ENCODE peak calls at places on chromosomes 7 and 10, in five cellular contexts. L, V, W, Y and J are unnamed samples.

GRCh38 chr10:88071814-88072380 is 208.5 kb downstream of the PTEN start:
- DNase-seq in W (no peak), Y (peak; percentile 58), L (no peak), V (no peak), J (no peak)

GRCh38 chr7:32163141-32163806 is 93.1 kb upstream of the PDE1C start:
- DNase-seq in Y (no peak), V (no peak), L (peak; percentile 80), W (peak; percentile 37), J (peak; percentile 43)

GRCh38 chr10:84447701-84448400 is 119.5 kb downstream of the CCSER2 start:
- DNase-seq in W (no peak), V (peak; percentile 15), Y (no peak), L (no peak), J (no peak)

GRCh38 chr7:26705567-26705966 is 158.8 kb downstream of the SKAP2 start:
- DNase-seq in L (no peak), Y (no peak), W (no peak), V (no peak), J (no peak)

GRCh38 chr10:77308084-77308732 is 329.4 kb downstream of the KCNMA1 start:
- DNase-seq in W (no peak), L (no peak), V (no peak), Y (no peak), J (no peak)

GRCh38 chr10:112265745-112266144 is 17.5 kb upstream of the TECTB start:
- DNase-seq in Y (no peak), W (no peak), V (no peak), L (peak; percentile 58), J (peak; percentile 5)

GRCh38 chr10:77007836-77008235 is 629.8 kb downstream of the KCNMA1 start:
- DNase-seq in Y (no peak), V (no peak), W (no peak), L (no peak), J (no peak)

GRCh38 chr7:75712517-75713361 is 26.0 kb downstream of the HIP1 start:
- DNase-seq in Y (no peak), L (no peak), W (no peak), V (no peak), J (no peak)

GRCh38 chr10:90592903-90593302 is 264.9 kb downstream of the HTR7 start:
- DNase-seq in L (peak; percentile 48), V (peak; percentile 87), W (peak; percentile 15), Y (no peak), J (peak; percentile 17)

GRCh38 chr7:47308808-47309207 is 273.1 kb downstream of the TNS3 start:
- DNase-seq in Y (no peak), L (no peak), W (no peak), V (no peak), J (no peak)

GRCh38 chr7:151550601-151551286 is 31.0 kb upstream of the RHEB start:
- DNase-seq in V (no peak), L (no peak), Y (no peak), W (no peak), J (peak; percentile 43)

GRCh38 chr10:77687018-77687417 is 49.4 kb upstream of the KCNMA1 start:
- DNase-seq in L (no peak), Y (no peak), W (no peak), V (no peak), J (no peak)

GRCh38 chr7:19107392-19108147 is 9.9 kb downstream of the TWIST1 start:
- DNase-seq in L (peak; percentile 43), V (peak; percentile 73), W (peak; percentile 18), Y (no peak), J (no peak)

GRCh38 chr7:54076619-54077018 is 465.6 kb upstream of the VSTM2A start:
- DNase-seq in V (no peak), W (no peak), L (no peak), Y (no peak), J (no peak)

GRCh38 chr10:653991-654646 is 35.3 kb downstream of the DIP2C start:
- DNase-seq in L (no peak), Y (no peak), V (no peak), W (no peak), J (no peak)

GRCh38 chr10:110268442-110268841 is 36.3 kb downstream of the SMNDC1 start:
- DNase-seq in V (no peak), Y (no peak), W (peak; percentile 23), L (no peak), J (peak; percentile 16)

GRCh38 chr7:98024075-98024474 is 34.1 kb upstream of the OCM2 start:
- DNase-seq in Y (no peak), W (no peak), V (no peak), L (no peak), J (no peak)

GRCh38 chr10:6739530-6740174 is 159.6 kb upstream of the PRKCQ start:
- DNase-seq in W (no peak), L (no peak), V (no peak), Y (no peak), J (no peak)

GRCh38 chr10:122988501-122988900 is 8.3 kb downstream of the PSTK start:
- DNase-seq in V (no peak), Y (no peak), W (no peak), L (no peak), J (no peak)

GRCh38 chr10:69068549-69068948 is 19.4 kb upstream of the SRGN start:
- DNase-seq in Y (no peak), V (no peak), W (no peak), L (no peak), J (no peak)

GRCh38 chr7:30965372-30965771 is 1.6 kb downstream of the GHRHR start:
- DNase-seq in L (no peak), W (no peak), V (no peak), Y (no peak), J (no peak)

GRCh38 chr10:124045794-124046355 is 47.5 kb downstream of the CHST15 start:
- DNase-seq in Y (no peak), W (no peak), L (no peak), V (no peak), J (no peak)

GRCh38 chr10:7146189-7146588 is 264.6 kb downstream of the SFMBT2 start:
- DNase-seq in W (no peak), L (no peak), V (no peak), Y (no peak), J (no peak)

GRCh38 chr7:105664816-105665525 is 83.7 kb upstream of the EFCAB10 start:
- DNase-seq in W (no peak), V (peak; percentile 76), L (no peak), Y (no peak), J (peak; percentile 30)

GRCh38 chr7:30877010-30877740 is 34.5 kb upstream of the AQP1 start:
- DNase-seq in V (peak; percentile 66), W (no peak), L (no peak), Y (peak; percentile 35), J (no peak)

GRCh38 chr10:5546891-5547683 is 22.3 kb downstream of the CALML3 start:
- DNase-seq in L (no peak), W (no peak), V (no peak), Y (peak; percentile 40), J (peak; percentile 59)

GRCh38 chr10:49365275-49365674 is 30.6 kb downstream of the DRGX start:
- DNase-seq in L (no peak), Y (no peak), V (no peak), W (no peak), J (no peak)

GRCh38 chr7:44177570-44178131 is 11.6 kb downstream of the GCK start:
- DNase-seq in Y (no peak), L (no peak), V (no peak), W (no peak), J (no peak)

GRCh38 chr10:28014651-28015050 is 15.8 kb upstream of the ODAD2 start:
- DNase-seq in V (no peak), L (no peak), W (no peak), Y (no peak), J (no peak)

GRCh38 chr7:87148332-87148955 is 3.8 kb upstream of the DMTF1 start:
- DNase-seq in W (no peak), V (peak; percentile 65), L (no peak), Y (no peak), J (no peak)

DNA sequence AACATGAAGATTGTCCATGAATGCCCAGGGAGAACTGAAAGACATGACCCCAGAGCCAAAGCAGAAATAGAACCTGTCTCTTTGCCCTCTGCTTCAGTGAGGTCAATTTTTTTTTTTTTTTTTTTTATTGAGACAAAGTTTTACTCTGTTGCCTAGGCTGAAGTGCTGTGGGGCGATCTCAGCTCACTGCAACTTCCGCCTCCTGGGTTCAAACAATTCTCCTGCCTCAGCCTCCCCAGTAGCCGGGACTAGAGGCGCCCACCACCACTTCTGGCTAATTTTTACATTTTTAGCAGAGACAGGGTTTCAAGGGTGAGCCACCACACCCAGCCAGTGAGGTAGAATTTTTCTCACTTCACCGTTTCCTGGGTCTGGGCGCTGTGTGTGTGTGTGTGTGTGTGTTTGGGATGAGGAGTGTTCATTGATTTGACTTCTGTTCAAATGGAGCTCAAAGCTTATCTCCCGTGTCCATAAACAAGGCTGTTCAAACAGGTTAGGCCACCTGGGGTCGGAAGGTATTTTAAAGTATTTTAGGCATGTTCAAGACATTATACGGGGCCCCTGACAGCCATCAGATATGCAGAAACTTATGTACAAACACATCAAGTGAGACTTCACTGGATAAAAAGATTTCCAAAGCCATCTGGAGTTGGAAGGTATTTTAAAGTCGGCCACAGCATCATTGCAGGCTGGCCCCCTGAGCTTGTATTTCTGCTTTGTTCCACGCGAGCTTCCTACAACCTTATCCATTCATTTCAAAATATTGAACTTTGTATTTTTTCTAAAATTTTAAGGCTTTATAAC is 93.8 kb downstream of the MAP3K8 start:
- DNase-seq in Y (no peak), L (no peak), V (no peak), W (no peak), J (no peak)
- H3K4me1 ChIP-seq in Y (no peaks in the 10 kb centered on the region), L (no peaks in the 10 kb centered on the region), V (peaks cover 14% of the 10 kb centered on the region), W (no peaks in the 10 kb centered on the region), J (peaks cover 5% of the 10 kb centered on the region)

GRCh38 chr10:37572206-37572605 is 285.2 kb downstream of the ZNF248 start:
- DNase-seq in V (no peak), Y (no peak), L (no peak), W (no peak), J (no peak)

GRCh38 chr10:37563715-37564108 is 293.7 kb downstream of the ZNF248 start:
- DNase-seq in W (no peak), V (no peak), Y (no peak), L (no peak), J (no peak)

GRCh38 chr10:37563107-37563714 is 294.2 kb downstream of the ZNF248 start:
- DNase-seq in L (no peak), Y (no peak), W (no peak), V (no peak), J (no peak)

GRCh38 chr10:37566336-37566735 is 291.1 kb downstream of the ZNF248 start:
- DNase-seq in L (no peak), W (no peak), V (no peak), Y (no peak), J (no peak)
- H3K27me3 ChIP-seq in L (no peaks in the 10 kb centered on the region), W (no peaks in the 10 kb centered on the region), V (no peaks in the 10 kb centered on the region), Y (no peaks in the 10 kb centered on the region), J (no peaks in the 10 kb centered on the region)

GRCh38 chr10:79130255-79130654 is 61.5 kb downstream of the ZMIZ1 start:
- DNase-seq in Y (no peak), W (no peak), V (no peak), L (no peak), J (no peak)

GRCh38 chr10:79130846-79131245 is 62.1 kb downstream of the ZMIZ1 start:
- DNase-seq in L (no peak), Y (no peak), W (no peak), V (peak; percentile 62), J (no peak)

GRCh38 chr10:79128923-79129305 is 60.1 kb downstream of the ZMIZ1 start:
- DNase-seq in W (no peak), V (no peak), L (no peak), Y (no peak), J (no peak)

GRCh38 chr10:79128241-79128922 is 59.6 kb downstream of the ZMIZ1 start:
- DNase-seq in Y (no peak), L (no peak), V (no peak), W (no peak), J (no peak)

GRCh38 chr10:79129361-79129997 is 60.7 kb downstream of the ZMIZ1 start:
- DNase-seq in Y (no peak), V (peak; percentile 91), W (no peak), L (peak; percentile 57), J (no peak)
- H3K4me1 ChIP-seq in Y (peaks cover 92% of the 10 kb centered on the region), V (peaks cover 69% of the 10 kb centered on the region), W (peaks cover 100% of the 10 kb centered on the region), L (peaks cover 59% of the 10 kb centered on the region), J (peaks cover 30% of the 10 kb centered on the region)

GRCh38 chr10:75073442-75073841 is 38.0 kb upstream of the SAMD8 start:
- DNase-seq in L (no peak), V (no peak), Y (no peak), W (no peak), J (no peak)
- H3K27me3 ChIP-seq in L (no peaks in the 10 kb centered on the region), V (no peaks in the 10 kb centered on the region), Y (no peaks in the 10 kb centered on the region), W (no peaks in the 10 kb centered on the region), J (no peaks in the 10 kb centered on the region)